ENCODE peak calls at places on chromosome X, in nine cellular contexts. One of them, this sample, is unnamed.

GRCh38 chrX:2325076-2325784 is 175.5 kb downstream of the DHRSX start:
- DNase-seq in lower leg skin: no peak
- DNase-seq in spleen: peak; percentile 92
- DNase-seq in GM12892: peak; percentile 34
- DNase-seq in uterus: peak; percentile 94
- DNase-seq in stomach: peak; percentile 84
- DNase-seq in H54: no peak
- DNase-seq in right lobe of liver: peak; percentile 76
- DNase-seq in sigmoid colon: peak; percentile 96
- DNase-seq in this sample: peak; percentile 32

GRCh38 chrX:57528670-57529255 is 63.0 kb upstream of the ZXDB start:
- DNase-seq in right lobe of liver: no peak
- DNase-seq in GM12892: no peak
- DNase-seq in sigmoid colon: no peak
- DNase-seq in spleen: no peak
- DNase-seq in stomach: no peak
- DNase-seq in H54: no peak
- DNase-seq in uterus: no peak
- DNase-seq in lower leg skin: no peak
- DNase-seq in this sample: no peak

GRCh38 chrX:48933757-48934156 is 14.9 kb upstream of the PIM2 start:
- DNase-seq in GM12892: no peak
- DNase-seq in spleen: no peak
- DNase-seq in sigmoid colon: no peak
- DNase-seq in lower leg skin: no peak
- DNase-seq in H54: no peak
- DNase-seq in stomach: no peak
- DNase-seq in right lobe of liver: no peak
- DNase-seq in uterus: no peak
- DNase-seq in this sample: no peak

GRCh38 chrX:8873102-8873501 is 71.9 kb upstream of the FAM9A start:
- DNase-seq in GM12892: no peak
- DNase-seq in H54: no peak
- DNase-seq in right lobe of liver: no peak
- DNase-seq in stomach: no peak
- DNase-seq in uterus: no peak
- DNase-seq in lower leg skin: no peak
- DNase-seq in spleen: no peak
- DNase-seq in sigmoid colon: no peak
- DNase-seq in this sample: no peak

GRCh38 chrX:23634181-23634580 is 33.1 kb upstream of the PRDX4 start:
- DNase-seq in stomach: no peak
- DNase-seq in H54: no peak
- DNase-seq in GM12892: no peak
- DNase-seq in spleen: no peak
- DNase-seq in uterus: no peak
- DNase-seq in sigmoid colon: no peak
- DNase-seq in right lobe of liver: no peak
- DNase-seq in lower leg skin: no peak
- DNase-seq in this sample: no peak

GRCh38 chrX:68732906-68733493 is 85.5 kb downstream of the STARD8 start:
- DNase-seq in H54: peak; percentile 54
- DNase-seq in stomach: peak; percentile 71
- DNase-seq in sigmoid colon: peak; percentile 78
- DNase-seq in lower leg skin: peak; percentile 18
- DNase-seq in GM12892: peak; percentile 48
- DNase-seq in uterus: no peak
- DNase-seq in right lobe of liver: no peak
- DNase-seq in spleen: peak; percentile 85
- DNase-seq in this sample: peak; percentile 52

GRCh38 chrX:143623657-143624056 is 12.2 kb downstream of the SLITRK4 start:
- DNase-seq in right lobe of liver: no peak
- DNase-seq in GM12892: no peak
- DNase-seq in spleen: no peak
- DNase-seq in H54: no peak
- DNase-seq in sigmoid colon: no peak
- DNase-seq in uterus: no peak
- DNase-seq in stomach: no peak
- DNase-seq in lower leg skin: no peak
- DNase-seq in this sample: no peak

GRCh38 chrX:9587551-9588096 is 122.8 kb downstream of the TBL1X start:
- DNase-seq in right lobe of liver: no peak
- DNase-seq in uterus: no peak
- DNase-seq in H54: no peak
- DNase-seq in lower leg skin: no peak
- DNase-seq in stomach: no peak
- DNase-seq in GM12892: no peak
- DNase-seq in spleen: no peak
- DNase-seq in sigmoid colon: no peak
- DNase-seq in this sample: no peak

GRCh38 chrX:30702736-30703135 is 49.5 kb downstream of the GK start:
- DNase-seq in uterus: no peak
- DNase-seq in GM12892: no peak
- DNase-seq in stomach: no peak
- DNase-seq in spleen: no peak
- DNase-seq in sigmoid colon: no peak
- DNase-seq in right lobe of liver: no peak
- DNase-seq in H54: no peak
- DNase-seq in lower leg skin: no peak
- DNase-seq in this sample: no peak

GRCh38 chrX:56233100-56233499 is 944 bp downstream of the KLF8 start:
- DNase-seq in right lobe of liver: no peak
- DNase-seq in GM12892: no peak
- DNase-seq in stomach: no peak
- DNase-seq in lower leg skin: no peak
- DNase-seq in uterus: peak; percentile 16
- DNase-seq in spleen: no peak
- DNase-seq in H54: no peak
- DNase-seq in sigmoid colon: no peak
- DNase-seq in this sample: peak; percentile 32

GRCh38 chrX:135327299-135327698 is 18.0 kb downstream of the ETDC start:
- DNase-seq in stomach: no peak
- DNase-seq in GM12892: no peak
- DNase-seq in spleen: no peak
- DNase-seq in uterus: no peak
- DNase-seq in lower leg skin: no peak
- DNase-seq in right lobe of liver: no peak
- DNase-seq in H54: peak; percentile 49
- DNase-seq in sigmoid colon: no peak
- DNase-seq in this sample: no peak

GRCh38 chrX:41707218-41707617 is 16.8 kb upstream of the GPR82 start:
- DNase-seq in uterus: no peak
- DNase-seq in spleen: no peak
- DNase-seq in right lobe of liver: no peak
- DNase-seq in stomach: no peak
- DNase-seq in lower leg skin: no peak
- DNase-seq in GM12892: no peak
- DNase-seq in sigmoid colon: no peak
- DNase-seq in H54: no peak
- DNase-seq in this sample: no peak

GRCh38 chrX:25020391-25021131 is 4.8 kb upstream of the ARX start:
- DNase-seq in uterus: no peak
- DNase-seq in spleen: no peak
- DNase-seq in lower leg skin: no peak
- DNase-seq in H54: peak; percentile 54
- DNase-seq in GM12892: no peak
- DNase-seq in right lobe of liver: no peak
- DNase-seq in sigmoid colon: no peak
- DNase-seq in stomach: no peak
- DNase-seq in this sample: no peak

GRCh38 chrX:105821471-105822081 is 763 bp upstream of the NRK start:
- DNase-seq in H54: no peak
- DNase-seq in stomach: no peak
- DNase-seq in spleen: peak; percentile 55
- DNase-seq in GM12892: no peak
- DNase-seq in right lobe of liver: peak; percentile 36
- DNase-seq in lower leg skin: no peak
- DNase-seq in sigmoid colon: peak; percentile 57
- DNase-seq in uterus: no peak
- DNase-seq in this sample: no peak

GRCh38 chrX:78708171-78708570 is 39.3 kb upstream of the LPAR4 start:
- DNase-seq in spleen: no peak
- DNase-seq in uterus: no peak
- DNase-seq in sigmoid colon: no peak
- DNase-seq in lower leg skin: no peak
- DNase-seq in right lobe of liver: no peak
- DNase-seq in GM12892: no peak
- DNase-seq in stomach: no peak
- DNase-seq in H54: peak; percentile 1
- DNase-seq in this sample: no peak

GRCh38 chrX:68415289-68415688 is 18.0 kb downstream of the OPHN1 start:
- DNase-seq in lower leg skin: peak; percentile 37
- DNase-seq in H54: no peak
- DNase-seq in spleen: no peak
- DNase-seq in GM12892: no peak
- DNase-seq in sigmoid colon: no peak
- DNase-seq in uterus: no peak
- DNase-seq in right lobe of liver: no peak
- DNase-seq in stomach: peak; percentile 27
- DNase-seq in this sample: peak; percentile 61

GRCh38 chrX:112512509-112512908 is 167.2 kb downstream of the LHFPL1 start:
- DNase-seq in stomach: no peak
- DNase-seq in uterus: no peak
- DNase-seq in GM12892: no peak
- DNase-seq in spleen: no peak
- DNase-seq in H54: no peak
- DNase-seq in right lobe of liver: no peak
- DNase-seq in sigmoid colon: no peak
- DNase-seq in lower leg skin: no peak
- DNase-seq in this sample: no peak

GRCh38 chrX:118497180-118497814 is 1.7 kb downstream of the DOCK11 start:
- DNase-seq in H54: no peak
- DNase-seq in lower leg skin: no peak
- DNase-seq in sigmoid colon: no peak
- DNase-seq in stomach: no peak
- DNase-seq in spleen: no peak
- DNase-seq in GM12892: no peak
- DNase-seq in uterus: no peak
- DNase-seq in right lobe of liver: no peak
- DNase-seq in this sample: no peak
- TF ChIP-seq POLR2A in H54: no peak
- TF ChIP-seq POLR2A in lower leg skin: no peak
- TF ChIP-seq POLR2A in sigmoid colon: no peak
- TF ChIP-seq POLR2A in stomach: no peak
- TF ChIP-seq POLR2A in spleen: no peak
- TF ChIP-seq POLR2A in GM12892: no peak
- TF ChIP-seq POLR2A in uterus: no peak
- TF ChIP-seq POLR2A in right lobe of liver: no peak
- TF ChIP-seq POLR2A in this sample: no peak

DNA sequence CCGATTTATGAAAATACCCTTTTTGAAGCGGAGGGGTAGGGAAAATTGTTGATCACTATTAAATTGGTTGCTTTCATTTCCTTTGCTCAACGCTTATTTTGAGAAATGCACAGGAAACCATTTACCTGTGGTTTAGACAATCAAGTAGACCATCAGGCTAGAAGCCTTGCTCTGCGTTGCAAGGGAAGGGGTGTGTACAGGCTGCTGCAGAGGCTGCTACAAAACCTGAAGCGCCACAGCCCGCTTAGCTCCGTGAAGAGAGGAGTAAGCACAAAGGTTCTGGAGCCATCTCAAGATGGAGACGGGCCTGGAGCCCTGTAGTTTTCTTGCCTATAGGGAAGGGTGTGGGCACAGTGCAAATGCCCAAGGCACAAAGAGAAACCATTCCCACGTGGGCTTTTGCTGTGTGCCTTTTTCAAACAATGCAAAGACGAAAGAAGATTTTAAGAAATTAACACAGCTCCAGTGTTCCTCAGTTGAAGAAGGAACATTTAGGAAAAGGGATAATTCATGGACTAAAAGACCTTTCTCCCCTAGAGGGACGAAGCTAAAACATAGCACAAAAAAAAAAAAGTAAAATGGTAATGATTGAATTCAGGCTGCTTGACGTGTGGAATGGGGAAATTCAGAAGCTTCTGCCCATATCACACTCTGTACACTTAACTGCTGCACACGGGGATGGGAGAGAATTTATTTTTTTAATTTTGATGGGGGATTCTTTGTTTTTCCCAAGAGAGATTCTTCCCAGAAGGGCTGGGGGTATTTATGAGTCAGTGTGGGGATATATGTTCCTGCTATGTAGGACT is 3.5 kb downstream of the TMSB4X start:
- DNase-seq in uterus: peak; percentile 61
- DNase-seq in spleen: peak; percentile 91
- DNase-seq in right lobe of liver: no peak
- DNase-seq in H54: no peak
- DNase-seq in GM12892: peak; percentile 35
- DNase-seq in stomach: peak; percentile 75
- DNase-seq in sigmoid colon: peak; percentile 77
- DNase-seq in lower leg skin: no peak
- DNase-seq in this sample: no peak
- TF ChIP-seq POLR2A in uterus: no peak
- TF ChIP-seq POLR2A in spleen: no peak
- TF ChIP-seq POLR2A in right lobe of liver: no peak
- TF ChIP-seq POLR2A in H54: peak; percentile 60
- TF ChIP-seq POLR2A in GM12892: peak; percentile 97
- TF ChIP-seq POLR2A in stomach: no peak
- TF ChIP-seq POLR2A in sigmoid colon: no peak
- TF ChIP-seq POLR2A in lower leg skin: no peak
- TF ChIP-seq POLR2A in this sample: no peak

DNA sequence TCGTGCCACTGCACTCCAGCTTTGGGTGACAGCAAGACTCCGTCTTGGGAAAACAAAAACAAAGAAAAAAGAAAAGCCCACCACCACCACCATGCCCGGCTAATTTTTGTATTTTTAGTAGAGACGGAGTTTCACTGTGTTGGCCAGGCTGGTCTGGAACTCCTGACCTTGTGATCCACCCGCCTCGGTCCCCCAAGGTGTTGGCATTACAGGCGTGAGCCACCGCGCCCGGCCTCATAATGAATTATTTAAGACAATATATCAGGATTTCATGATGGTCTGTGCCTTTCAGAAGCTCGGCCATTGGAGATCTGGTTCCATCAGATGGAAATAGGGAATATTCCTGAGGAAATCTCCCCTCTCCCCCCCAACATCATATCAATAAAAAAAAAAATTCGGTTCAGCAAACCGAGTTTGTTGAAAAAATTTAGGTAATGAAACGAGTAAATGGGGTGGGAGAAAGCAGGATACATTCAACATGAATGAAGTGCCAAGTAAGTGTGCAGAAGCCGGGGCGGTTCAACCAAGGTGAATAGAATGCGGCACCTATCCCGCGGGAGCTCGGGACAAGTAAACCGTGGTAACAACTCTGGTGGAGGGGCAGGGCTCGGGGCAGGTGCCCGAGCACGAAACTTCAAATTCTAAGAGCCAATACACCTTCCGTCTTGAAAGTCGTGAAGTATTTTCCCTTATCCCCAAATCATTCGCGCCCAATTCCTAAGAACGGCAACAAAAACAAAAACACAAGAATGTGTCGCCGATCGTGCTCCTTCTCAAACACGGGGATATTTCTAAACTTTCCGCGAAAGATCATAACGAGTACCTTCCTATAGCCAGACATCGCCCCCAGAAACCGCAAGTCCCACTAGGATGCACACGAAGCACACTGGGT is 773 bp upstream of the TXLNG start:
- DNase-seq in lower leg skin: peak; percentile 18
- DNase-seq in stomach: peak; percentile 40
- DNase-seq in right lobe of liver: no peak
- DNase-seq in uterus: peak; percentile 36
- DNase-seq in H54: no peak
- DNase-seq in spleen: peak; percentile 83
- DNase-seq in sigmoid colon: peak; percentile 69
- DNase-seq in GM12892: no peak
- DNase-seq in this sample: peak; percentile 49
- TF ChIP-seq POLR2A in lower leg skin: no peak
- TF ChIP-seq POLR2A in stomach: no peak
- TF ChIP-seq POLR2A in right lobe of liver: no peak
- TF ChIP-seq POLR2A in uterus: no peak
- TF ChIP-seq POLR2A in H54: no peak
- TF ChIP-seq POLR2A in spleen: no peak
- TF ChIP-seq POLR2A in sigmoid colon: no peak
- TF ChIP-seq POLR2A in GM12892: no peak
- TF ChIP-seq POLR2A in this sample: no peak

GRCh38 chrX:74277846-74278245 is 26.1 kb upstream of the ZCCHC13 start:
- DNase-seq in spleen: no peak
- DNase-seq in sigmoid colon: no peak
- DNase-seq in right lobe of liver: no peak
- DNase-seq in lower leg skin: no peak
- DNase-seq in GM12892: no peak
- DNase-seq in uterus: no peak
- DNase-seq in H54: no peak
- DNase-seq in stomach: no peak
- DNase-seq in this sample: no peak
- TF ChIP-seq POLR2A in spleen: no peak
- TF ChIP-seq POLR2A in sigmoid colon: no peak
- TF ChIP-seq POLR2A in right lobe of liver: no peak
- TF ChIP-seq POLR2A in lower leg skin: no peak
- TF ChIP-seq POLR2A in GM12892: no peak
- TF ChIP-seq POLR2A in uterus: no peak
- TF ChIP-seq POLR2A in H54: no peak
- TF ChIP-seq POLR2A in stomach: no peak
- TF ChIP-seq POLR2A in this sample: no peak

This sample was measured in heart left ventricle.